ENCODE peak calls at places on chromosomes 4 and X, in five cellular contexts. N is GM20000, T is psoas muscle, Y is AG10803, F is adrenal gland. R is an unnamed sample.
A peak's percentile ranks its signal among the peaks of the same experiment; 100 is the strongest.

GRCh38 chrX:15146515-15146914 is 123.4 kb downstream of the ASB9 start:
- DNase-seq in N (no peak), T (no peak), Y (peak; percentile 5), F (no peak), R (no peak)

GRCh38 chrX:65463550-65463949 is 71.0 kb downstream of the LAS1L start:
- DNase-seq in N (no peak), T (no peak), Y (peak; percentile 25), F (no peak), R (no peak)

GRCh38 chr4:17814140-17814539 is 3.4 kb downstream of the NCAPG start:
- DNase-seq in N (no peak), T (no peak), Y (peak; percentile 41), F (peak; percentile 12), R (peak; percentile 77)

GRCh38 chrX:149152941-149153340 is 352.2 kb downstream of the IDS start:
- DNase-seq in N (no peak), T (no peak), Y (no peak), F (no peak), R (no peak)

GRCh38 chr4:42234817-42235216 is 82.4 kb upstream of the BEND4 start:
- DNase-seq in N (no peak), T (no peak), Y (no peak), F (no peak), R (no peak)

GRCh38 chr4:8732681-8733243 is 138.9 kb downstream of the HMX1 start:
- DNase-seq in N (no peak), T (peak; percentile 22), Y (no peak), F (no peak), R (peak; percentile 23)

GRCh38 chr4:168514249-168514852 is 17.5 kb downstream of the PALLD start:
- DNase-seq in N (peak; percentile 12), T (no peak), Y (peak; percentile 39), F (no peak), R (no peak)

GRCh38 chr4:4639370-4639769 is 97.5 kb upstream of the STX18 start:
- DNase-seq in N (no peak), T (no peak), Y (no peak), F (no peak), R (no peak)

GRCh38 chr4:25484243-25484721 is 107.2 kb downstream of the ANAPC4 start:
- DNase-seq in N (no peak), T (no peak), Y (peak; percentile 6), F (no peak), R (no peak)

GRCh38 chrX:107968623-107969022 is 13.5 kb downstream of the TEX13B start:
- DNase-seq in N (no peak), T (no peak), Y (no peak), F (no peak), R (no peak)

GRCh38 chr4:13546855-13547562 is 2.7 kb upstream of the NKX3-2 start:
- DNase-seq in N (peak; percentile 52), T (no peak), Y (no peak), F (no peak), R (no peak)

GRCh38 chr4:108838451-108838850 is 75.6 kb upstream of the ETNPPL start:
- DNase-seq in N (no peak), T (no peak), Y (no peak), F (no peak), R (no peak)

GRCh38 chr4:17510582-17510981 is 1.3 kb downstream of the QDPR start:
- DNase-seq in N (no peak), T (no peak), Y (no peak), F (no peak), R (no peak)

GRCh38 chr4:165095291-165095690 is 17.4 kb downstream of the TMEM192 start:
- DNase-seq in N (no peak), T (no peak), Y (no peak), F (no peak), R (no peak)

GRCh38 chrX:46935295-46935694 is 23.1 kb downstream of the JADE3 start:
- DNase-seq in N (no peak), T (no peak), Y (no peak), F (no peak), R (no peak)
- TF ChIP-seq CTCF in N (no peak), T (no peak), Y (no peak), F (no peak), R (no peak)

DNA sequence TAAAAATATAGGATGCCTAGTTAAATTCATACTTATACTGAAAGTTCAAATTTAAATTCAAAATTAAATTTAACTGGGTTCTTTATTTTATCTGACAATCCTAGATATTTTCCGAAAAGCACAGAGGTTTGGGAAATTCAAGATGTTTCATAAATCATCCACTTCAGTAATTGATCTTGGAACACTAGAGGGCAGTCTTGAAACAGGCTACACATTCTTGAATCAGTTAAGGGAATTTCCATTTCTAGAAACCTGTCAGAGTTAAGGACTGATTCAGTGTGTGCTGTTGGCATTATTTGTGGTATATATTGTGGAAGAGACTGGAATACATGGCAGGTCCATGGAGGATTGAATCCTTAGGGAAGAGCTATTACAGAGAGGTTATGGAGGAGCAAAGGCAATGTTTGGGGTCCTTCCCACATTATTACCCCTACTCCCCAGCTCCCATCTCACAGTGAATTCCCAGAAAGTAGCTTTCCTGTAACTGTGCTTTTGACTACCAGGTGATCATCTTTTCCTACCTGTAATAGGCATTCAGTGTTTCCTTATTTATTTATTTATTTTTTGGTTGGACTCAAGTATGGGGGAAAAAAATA is 92.9 kb downstream of the EGF start:
- DNase-seq in N (peak; percentile 67), T (no peak), Y (peak; percentile 74), F (no peak), R (no peak)
- TF ChIP-seq CTCF in N (peak; percentile 27), T (peak; percentile 57), Y (peak; percentile 84), F (peak; percentile 87), R (peak; percentile 84)

GRCh38 chr4:89137231-89137630 is 25.9 kb downstream of the TIGD2 start:
- DNase-seq in N (no peak), T (no peak), Y (no peak), F (no peak), R (no peak)
- TF ChIP-seq CTCF in N (no peak), T (no peak), Y (no peak), F (no peak), R (no peak)

GRCh38 chr4:77697860-77698599 is 92.4 kb downstream of the CXCL13 start:
- DNase-seq in N (peak; percentile 5), T (peak; percentile 51), Y (peak; percentile 72), F (no peak), R (no peak)
- TF ChIP-seq CTCF in N (no peak), T (peak; percentile 29), Y (peak; percentile 76), F (no peak), R (no peak)